ENCODE peak calls at places on chromosomes 3 and 15, in eight cellular contexts. E is GM06990, I is lower lobe of right lung, K is PC-3, P is cardiac fibroblast, A is epithelial cell of esophagus, Q is Calu3, O is tibial nerve. S is an unnamed sample.

GRCh38 chr15:73678498-73678897 is 5.7 kb upstream of the CD276 start:
- DNase-seq in E (no peak), I (no peak), K (no peak), P (no peak), A (no peak), Q (no peak), O (no peak), S (no peak)

GRCh38 chr15:82597815-82598214 is 49.3 kb downstream of the CPEB1 start:
- DNase-seq in E (no peak), I (no peak), K (peak; percentile 15), P (no peak), A (peak; percentile 66), Q (no peak), O (no peak), S (no peak)

GRCh38 chr15:95394186-95395067 is 936.1 kb upstream of the NR2F2 start:
- DNase-seq in E (no peak), I (no peak), K (no peak), P (peak; percentile 68), A (no peak), Q (no peak), O (no peak), S (no peak)

GRCh38 chr3:36736327-36736726 is 28.0 kb downstream of the DCLK3 start:
- DNase-seq in E (no peak), I (no peak), K (no peak), P (peak; percentile 3), A (no peak), Q (no peak), O (no peak), S (no peak)

GRCh38 chr3:30332196-30333021 is 274.0 kb upstream of the TGFBR2 start:
- DNase-seq in E (no peak), I (peak; percentile 52), K (no peak), P (no peak), A (peak; percentile 71), Q (no peak), O (no peak), S (no peak)

GRCh38 chr3:29775352-29775751 is 494.5 kb downstream of the RBMS3 start:
- DNase-seq in E (no peak), I (no peak), K (no peak), P (peak; percentile 72), A (no peak), Q (no peak), O (no peak), S (no peak)

GRCh38 chr3:115113367-115113766 is 33.7 kb downstream of the ZBTB20 start:
- DNase-seq in E (no peak), I (peak; percentile 37), K (no peak), P (peak; percentile 64), A (peak; percentile 9), Q (peak; percentile 0), O (no peak), S (no peak)

GRCh38 chr3:184737063-184737462 is 25.2 kb upstream of the MAGEF1 start:
- DNase-seq in E (no peak), I (no peak), K (no peak), P (no peak), A (no peak), Q (no peak), O (no peak), S (no peak)

GRCh38 chr15:78808550-78808949 is 2.7 kb downstream of the ADAMTS7 start:
- DNase-seq in E (no peak), I (no peak), K (peak; percentile 59), P (peak; percentile 52), A (peak; percentile 54), Q (peak; percentile 20), O (no peak), S (peak; percentile 65)

GRCh38 chr15:46879067-46879770 is 838.1 kb upstream of the SEMA6D start:
- DNase-seq in E (no peak), I (no peak), K (no peak), P (no peak), A (no peak), Q (no peak), O (no peak), S (no peak)

GRCh38 chr3:16033889-16034687 is 140.4 kb upstream of the GALNT15 start:
- DNase-seq in E (no peak), I (no peak), K (peak; percentile 33), P (no peak), A (peak; percentile 47), Q (no peak), O (no peak), S (no peak)

GRCh38 chr3:138861755-138862333 is 27.1 kb upstream of the PIK3CB start:
- DNase-seq in E (no peak), I (no peak), K (no peak), P (peak; percentile 23), A (peak; percentile 75), Q (peak; percentile 13), O (no peak), S (no peak)

GRCh38 chr3:82088749-82089148 is 327.3 kb upstream of the GBE1 start:
- DNase-seq in E (no peak), I (no peak), K (no peak), P (no peak), A (no peak), Q (no peak), O (no peak), S (peak; percentile 8)

GRCh38 chr15:75955720-75956119 is 52.0 kb downstream of the FBXO22 start:
- DNase-seq in E (no peak), I (no peak), K (no peak), P (no peak), A (no peak), Q (no peak), O (no peak), S (no peak)
- TF ChIP-seq CTCF in E (no peak), I (no peak), K (no peak), P (no peak), A (no peak), Q (no peak), O (no peak), S (no peak)

GRCh38 chr3:142651711-142652110 is 55.5 kb downstream of the PLS1 start:
- DNase-seq in E (no peak), I (no peak), K (no peak), P (no peak), A (no peak), Q (peak; percentile 23), O (no peak), S (no peak)

GRCh38 chr3:142648950-142649349 is 52.8 kb downstream of the PLS1 start:
- DNase-seq in E (no peak), I (no peak), K (peak; percentile 28), P (no peak), A (no peak), Q (no peak), O (no peak), S (no peak)

GRCh38 chr3:142656595-142656994 is 60.4 kb downstream of the PLS1 start:
- DNase-seq in E (no peak), I (no peak), K (no peak), P (no peak), A (no peak), Q (no peak), O (no peak), S (no peak)

GRCh38 chr3:142649996-142650693 is 54.0 kb downstream of the PLS1 start:
- DNase-seq in E (no peak), I (no peak), K (no peak), P (no peak), A (no peak), Q (no peak), O (peak; percentile 5), S (no peak)

GRCh38 chr3:142652826-142653292 is 56.7 kb downstream of the PLS1 start:
- DNase-seq in E (no peak), I (no peak), K (no peak), P (no peak), A (no peak), Q (no peak), O (no peak), S (no peak)
- TF ChIP-seq CTCF in E (no peak), I (no peak), K (no peak), P (no peak), A (no peak), Q (no peak), O (no peak), S (no peak)

DNA sequence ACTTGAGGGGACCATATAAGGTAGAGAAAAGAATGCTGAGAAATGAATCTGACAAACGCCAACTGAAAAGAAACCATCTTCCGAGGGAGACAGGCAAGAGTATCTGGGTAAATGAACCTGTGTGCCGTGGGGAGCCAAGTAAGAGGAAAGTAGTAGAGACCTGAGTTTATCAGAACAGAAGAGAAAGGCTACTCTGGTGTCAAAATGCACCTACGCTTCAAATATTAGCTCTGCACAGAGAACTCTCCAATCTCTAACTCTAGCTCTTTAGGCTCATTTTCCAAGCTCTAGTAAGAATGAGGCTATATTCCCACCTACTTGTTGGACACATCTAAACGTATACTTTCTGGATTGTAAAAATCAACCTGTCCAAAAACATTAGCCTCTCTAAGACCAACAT is 53.5 kb downstream of the TOP2B start:
- DNase-seq in E (no peak), I (no peak), K (no peak), P (no peak), A (no peak), Q (no peak), O (no peak), S (no peak)
- TF ChIP-seq CTCF in E (no peak), I (no peak), K (no peak), P (no peak), A (no peak), Q (no peak), O (no peak), S (no peak)

GRCh38 chr3:39125837-39126500 is 18.5 kb downstream of the TTC21A start:
- DNase-seq in E (no peak), I (no peak), K (peak; percentile 98), P (peak; percentile 37), A (peak; percentile 37), Q (peak; percentile 53), O (no peak), S (no peak)

GRCh38 chr3:39126532-39127071 is 19.1 kb downstream of the TTC21A start:
- DNase-seq in E (no peak), I (peak; percentile 52), K (peak; percentile 60), P (peak; percentile 81), A (peak; percentile 50), Q (peak; percentile 68), O (peak; percentile 67), S (no peak)

GRCh38 chr3:39127296-39127906 is 19.9 kb downstream of the TTC21A start:
- DNase-seq in E (no peak), I (no peak), K (no peak), P (no peak), A (no peak), Q (no peak), O (no peak), S (no peak)

GRCh38 chr3:39122811-39123210 is 15.3 kb downstream of the TTC21A start:
- DNase-seq in E (no peak), I (no peak), K (no peak), P (no peak), A (no peak), Q (no peak), O (no peak), S (no peak)

GRCh38 chr3:39124876-39125836 is 17.7 kb downstream of the TTC21A start:
- DNase-seq in E (no peak), I (peak; percentile 49), K (peak; percentile 48), P (peak; percentile 71), A (peak; percentile 53), Q (peak; percentile 42), O (no peak), S (no peak)
- TF ChIP-seq CTCF in E (no peak), I (peak; percentile 51), K (peak; percentile 55), P (peak; percentile 52), A (peak; percentile 56), Q (no peak), O (no peak), S (no peak)